ENCODE peak calls at places on chromosomes 16 and 17, in nine cellular contexts. A is BJ, S is prostate gland, U is fibroblast of lung, T is left ventricle myocardium inferior, V is left lung, M is A549, Q is GM12878, X is AG04450. E is an unnamed sample.

GRCh38 chr16:17106243-17106791 is 364.4 kb downstream of the XYLT1 start:
- DNase-seq in Q (peak; percentile 17), X (no peak), M (no peak), T (no peak), S (no peak), V (no peak), U (no peak), A (no peak), E (no peak)

GRCh38 chr17:66403846-66404597 is 101.6 kb downstream of the PRKCA start:
- DNase-seq in X (no peak), U (no peak), V (no peak), S (no peak), Q (no peak), T (no peak), A (no peak), M (no peak), E (no peak)

GRCh38 chr16:57838161-57838560 is 35.9 kb upstream of the KIFC3 start:
- DNase-seq in U (peak; percentile 45), M (no peak), X (no peak), S (no peak), V (no peak), Q (no peak), T (no peak), A (no peak), E (no peak)

GRCh38 chr17:77375917-77376651 is 235.3 kb downstream of the SEC14L1 start:
- DNase-seq in U (peak; percentile 91), S (no peak), X (peak; percentile 65), T (no peak), M (no peak), Q (no peak), A (no peak), V (no peak), E (no peak)

GRCh38 chr17:78935419-78936323 is 10.5 kb upstream of the TIMP2 start:
- DNase-seq in X (peak; percentile 93), M (peak; percentile 82), V (peak; percentile 74), U (peak; percentile 98), T (peak; percentile 63), S (no peak), A (peak; percentile 82), Q (no peak), E (no peak)

GRCh38 chr17:21127508-21128077 is 829 bp downstream of the DHRS7B start:
- DNase-seq in T (no peak), Q (no peak), U (no peak), X (no peak), A (no peak), M (no peak), S (no peak), V (no peak), E (no peak)

GRCh38 chr16:55501549-55502322 is 7.1 kb upstream of the LPCAT2 start:
- DNase-seq in A (no peak), Q (no peak), X (no peak), T (no peak), S (no peak), V (no peak), U (no peak), M (no peak), E (no peak)

GRCh38 chr17:309361-309888 is 43.2 kb downstream of the RPH3AL start:
- DNase-seq in M (peak; percentile 57), Q (no peak), S (no peak), V (peak; percentile 66), X (no peak), A (no peak), T (no peak), U (peak; percentile 29), E (no peak)

GRCh38 chr16:10402975-10403374 is 17.1 kb downstream of the ATF7IP2 start:
- DNase-seq in U (no peak), X (no peak), T (no peak), Q (no peak), A (no peak), M (no peak), V (no peak), S (no peak), E (no peak)

GRCh38 chr17:67912656-67913055 is 83.6 kb downstream of the C17orf58 start:
- DNase-seq in X (no peak), T (no peak), M (no peak), A (no peak), Q (no peak), S (no peak), V (no peak), U (no peak), E (no peak)

GRCh38 chr16:51343411-51343810 is 192.3 kb upstream of the SALL1 start:
- DNase-seq in T (no peak), M (no peak), V (no peak), U (peak; percentile 45), X (no peak), S (no peak), A (no peak), Q (no peak), E (no peak)

GRCh38 chr17:74871329-74872076 is 1.3 kb downstream of the FDXR start:
- DNase-seq in U (no peak), A (no peak), S (no peak), V (no peak), M (no peak), X (no peak), T (no peak), Q (no peak), E (no peak)

GRCh38 chr17:50240876-50241275 is 33.4 kb upstream of the TMEM92 start:
- DNase-seq in Q (no peak), T (no peak), M (no peak), A (no peak), V (no peak), U (peak; percentile 85), X (no peak), S (no peak), E (no peak)

GRCh38 chr17:19579867-19580565 is 46.4 kb downstream of the SLC47A1 start:
- DNase-seq in A (no peak), U (peak; percentile 17), Q (no peak), M (no peak), V (peak; percentile 81), T (peak; percentile 26), S (no peak), X (no peak), E (no peak)

GRCh38 chr16:30004811-30005242 is 6.0 kb downstream of the DOC2A start:
- DNase-seq in A (no peak), Q (no peak), T (no peak), X (no peak), U (no peak), V (peak; percentile 84), S (no peak), M (no peak), E (no peak)

GRCh38 chr16:58658796-58659211 is 25.8 kb downstream of the SLC38A7 start:
- DNase-seq in U (peak; percentile 16), M (no peak), A (no peak), S (no peak), Q (no peak), V (no peak), X (no peak), T (no peak), E (no peak)

GRCh38 chr16:58222532-58223316 is 24.8 kb upstream of the CSNK2A2 start:
- DNase-seq in T (no peak), S (no peak), A (no peak), U (peak; percentile 37), V (no peak), Q (no peak), M (peak; percentile 19), X (no peak), E (no peak)

GRCh38 chr17:55710410-55710809 is 12.3 kb downstream of the TMEM100 start:
- DNase-seq in S (no peak), V (no peak), U (no peak), Q (no peak), M (no peak), X (no peak), T (no peak), A (no peak), E (no peak)

GRCh38 chr17:319266-319665 is 33.3 kb downstream of the RPH3AL start:
- DNase-seq in X (no peak), A (no peak), M (no peak), Q (no peak), U (no peak), S (no peak), T (no peak), V (peak; percentile 53), E (no peak)

GRCh38 chr17:44170499-44171201 is at the start of gene ASB16:
- DNase-seq in Q (no peak), S (peak; percentile 25), V (peak; percentile 54), X (no peak), T (peak; percentile 50), U (peak; percentile 41), A (no peak), M (no peak), E (no peak)
- TF ChIP-seq CTCF in Q (no peak), S (no peak), V (no peak), X (no peak), T (peak; percentile 27), U (no peak), A (no peak), M (no peak), E (no peak)

GRCh38 chr16:81198635-81199034 is 39.9 kb upstream of the BCO1 start:
- DNase-seq in Q (no peak), T (no peak), M (peak; percentile 40), U (no peak), A (no peak), V (no peak), S (no peak), X (no peak), E (no peak)
- TF ChIP-seq CTCF in Q (no peak), T (peak; percentile 33), M (no peak), U (peak; percentile 27), A (peak; percentile 34), V (no peak), S (no peak), X (peak; percentile 37), E (no peak)

GRCh38 chr17:3803308-3803640 is 2.3 kb upstream of the ITGAE start:
- DNase-seq in S (no peak), M (no peak), V (no peak), T (no peak), Q (no peak), A (no peak), U (no peak), X (no peak), E (no peak)

GRCh38 chr17:3801792-3802191 is 804 bp upstream of the ITGAE start:
- DNase-seq in V (no peak), Q (no peak), X (no peak), S (no peak), T (no peak), U (no peak), A (no peak), M (no peak), E (no peak)

GRCh38 chr17:3804503-3804931 is 3.5 kb upstream of the ITGAE start:
- DNase-seq in A (no peak), V (no peak), U (peak; percentile 78), T (no peak), Q (peak; percentile 63), X (no peak), S (no peak), M (no peak), E (no peak)

GRCh38 chr17:3801043-3801746 is at the start of gene ITGAE:
- DNase-seq in M (no peak), A (no peak), U (no peak), Q (no peak), V (no peak), X (no peak), T (no peak), S (no peak), E (no peak)

GRCh38 chr17:3802461-3803307 is 1.7 kb upstream of the ITGAE start:
- DNase-seq in X (peak; percentile 74), U (peak; percentile 95), M (no peak), V (no peak), S (peak; percentile 28), A (peak; percentile 29), Q (no peak), T (no peak), E (no peak)
- TF ChIP-seq CTCF in X (no peak), U (no peak), M (no peak), V (no peak), S (no peak), A (no peak), Q (no peak), T (no peak), E (no peak)

GRCh38 chr17:40443196-40443987 is at the start of gene IGFBP4:
- DNase-seq in X (no peak), U (peak; percentile 77), A (no peak), M (peak; percentile 89), V (peak; percentile 94), T (peak; percentile 84), S (peak; percentile 67), Q (no peak), E (peak; percentile 83)
- TF ChIP-seq CTCF in X (peak; percentile 48), U (peak; percentile 27), A (peak; percentile 35), M (peak; percentile 44), V (peak; percentile 7), T (peak; percentile 44), S (peak; percentile 7), Q (peak; percentile 72), E (peak; percentile 62)

E was measured in type B pancreatic cell.